ENCODE peak calls at places on chromosomes 2 and 18, in seven cellular contexts. G, Q, Y, M, O, I and C are unnamed samples.

GRCh38 chr2:9057939-9058761 is 54.7 kb upstream of the MBOAT2 start:
- DNase-seq in G (peak; percentile 80), Q (no peak), Y (no peak), M (no peak), O (no peak), I (peak; percentile 80), C (no peak)

GRCh38 chr2:24011278-24012104 is 1.6 kb downstream of the MFSD2B start:
- DNase-seq in G (no peak), Q (no peak), Y (no peak), M (no peak), O (no peak), I (no peak), C (no peak)

GRCh38 chr2:44938287-44939073 is 3.0 kb upstream of the SIX3 start:
- DNase-seq in G (no peak), Q (no peak), Y (no peak), M (no peak), O (no peak), I (no peak), C (no peak)

GRCh38 chr2:144249035-144249637 is 270.8 kb downstream of the ZEB2 start:
- DNase-seq in G (no peak), Q (no peak), Y (no peak), M (no peak), O (no peak), I (no peak), C (no peak)

GRCh38 chr2:190582761-190583506 is 48.4 kb upstream of the NEMP2 start:
- DNase-seq in G (no peak), Q (no peak), Y (no peak), M (no peak), O (no peak), I (no peak), C (peak; percentile 72)

GRCh38 chr18:52319423-52319822 is 20.6 kb upstream of the DCC start:
- DNase-seq in G (no peak), Q (no peak), Y (no peak), M (no peak), O (no peak), I (no peak), C (no peak)

GRCh38 chr2:33442528-33443069 is 33.9 kb upstream of the RASGRP3 start:
- DNase-seq in G (peak; percentile 74), Q (no peak), Y (no peak), M (no peak), O (no peak), I (no peak), C (peak; percentile 92)

GRCh38 chr2:152925540-152926448 is 207.4 kb downstream of the ARL6IP6 start:
- DNase-seq in G (peak; percentile 42), Q (peak; percentile 9), Y (peak; percentile 81), M (peak; percentile 67), O (peak; percentile 15), I (peak; percentile 70), C (peak; percentile 57)

GRCh38 chr2:107584577-107584976 is 242.1 kb upstream of the RGPD4 start:
- DNase-seq in G (peak; percentile 57), Q (no peak), Y (no peak), M (no peak), O (no peak), I (peak; percentile 7), C (no peak)

GRCh38 chr18:47284691-47285370 is 33.4 kb upstream of the SKOR2 start:
- DNase-seq in G (no peak), Q (no peak), Y (no peak), M (no peak), O (no peak), I (no peak), C (no peak)

GRCh38 chr18:50115095-50115494 is 79.9 kb downstream of the MYO5B start:
- DNase-seq in G (peak; percentile 1), Q (no peak), Y (no peak), M (no peak), O (no peak), I (no peak), C (no peak)

GRCh38 chr2:196566969-196567666 is 72.4 kb upstream of the CCDC150 start:
- DNase-seq in G (peak; percentile 9), Q (no peak), Y (no peak), M (no peak), O (no peak), I (no peak), C (peak; percentile 43)

GRCh38 chr2:32404691-32405090 is 47.9 kb downstream of the BIRC6 start:
- DNase-seq in G (no peak), Q (no peak), Y (no peak), M (no peak), O (no peak), I (no peak), C (no peak)

GRCh38 chr2:19228092-19228670 is 130.2 kb downstream of the OSR1 start:
- DNase-seq in G (no peak), Q (no peak), Y (no peak), M (no peak), O (no peak), I (no peak), C (no peak)

GRCh38 chr2:112055833-112056625 is 960 bp downstream of the TMEM87B start:
- DNase-seq in G (peak; percentile 97), Q (peak; percentile 18), Y (peak; percentile 77), M (peak; percentile 51), O (peak; percentile 31), I (peak; percentile 91), C (peak; percentile 55)

GRCh38 chr2:197614532-197614931 is 60.9 kb downstream of the RFTN2 start:
- DNase-seq in G (no peak), Q (no peak), Y (peak; percentile 51), M (no peak), O (no peak), I (no peak), C (no peak)

GRCh38 chr18:32542221-32542798 is 71.6 kb upstream of the GAREM1 start:
- DNase-seq in G (peak; percentile 3), Q (no peak), Y (no peak), M (no peak), O (no peak), I (peak; percentile 60), C (no peak)

GRCh38 chr2:16666453-16666801 is 793 bp upstream of the CYRIA start:
- DNase-seq in G (peak; percentile 90), Q (no peak), Y (no peak), M (peak; percentile 51), O (no peak), I (no peak), C (no peak)

GRCh38 chr2:49261791-49262190 is 107.5 kb upstream of the FSHR start:
- DNase-seq in G (no peak), Q (no peak), Y (no peak), M (no peak), O (no peak), I (no peak), C (no peak)